ENCODE peak calls at places on chromosome 20, in ten cellular contexts. L is activated T-helper 2 cell treated with anti-CD3 and anti-CD28 coated beads, Interferon-gamma antibody, Interleukin-2, Interleukin-4, amounts not matched to agents 10 μg/mL and 5 μg/mL and 100 μg/mL, durations not matched to agents 14 hours and 24 hours and 36 hours; I is stimulated activated CD8-positive, alpha-beta memory T cell treated with anti-CD3 and anti-CD28 coated beads, Interleukin-15, amount 100 ng/mL, for 1 hour; E is breast epithelium; V is CD4-positive, alpha-beta T cell; T is NCI-H1092 treated with DMSO at 0.1 percent for 48 hours; C is MCF 10A; O is stimulated activated CD4-positive, alpha-beta T cell treated with anti-CD3 and anti-CD28 coated beads, Interleukin-15, amount 100 ng/mL, for 24 hours; W is A549; H is activated naive CD4-positive, alpha-beta T cell treated with anti-CD3 and anti-CD28 coated beads, Interleukin-2, amount 10 ng/mL, durations not matched to agents 7 days and 5 days. P is an unnamed sample.

GRCh38 chr20:3732327-3733118 is at the start of gene HSPA12B:
- DNase-seq in H (no peak), O (no peak), I (no peak), T (no peak), E (no peak), C (no peak), L (no peak), V (no peak), W (no peak), P (no peak)

GRCh38 chr20:4666001-4666470 is 55.7 kb upstream of the PRND start:
- DNase-seq in W (no peak), C (peak), I (peak), V (peak), E (no peak), T (no peak), H (peak), O (peak), L (peak), P (no peak)

GRCh38 chr20:51014797-51015722 is 7.8 kb downstream of the KCNG1 start:
- DNase-seq in T (peak), L (no peak), I (no peak), O (peak), W (peak), V (no peak), H (peak), C (peak), E (no peak), P (no peak)

GRCh38 chr20:43691928-43692524 is 25.1 kb downstream of the MYBL2 start:
- DNase-seq in H (peak), C (peak), I (peak), T (peak), L (peak), W (peak), V (peak), E (no peak), O (peak), P (no peak)

GRCh38 chr20:62596921-62597320 is 45.4 kb upstream of the SLCO4A1 start:
- DNase-seq in C (no peak), V (no peak), W (no peak), T (no peak), I (no peak), L (no peak), O (no peak), H (no peak), E (no peak), P (no peak)

GRCh38 chr20:50163570-50164317 is 10.2 kb upstream of the PEDS1 start:
- DNase-seq in W (no peak), O (no peak), V (no peak), C (peak), E (no peak), H (no peak), T (no peak), L (no peak), I (no peak), P (no peak)

GRCh38 chr20:18164356-18164755 is 26.7 kb downstream of the KAT14 start:
- DNase-seq in H (no peak), I (no peak), E (no peak), L (no peak), T (no peak), V (no peak), C (peak), W (no peak), O (no peak), P (no peak)

GRCh38 chr20:37866051-37866450 is 36.9 kb upstream of the VSTM2L start:
- DNase-seq in C (no peak), O (no peak), T (no peak), V (no peak), I (no peak), L (no peak), E (no peak), W (no peak), H (no peak), P (no peak)

GRCh38 chr20:58880994-58881752 is 28.7 kb downstream of the GNAS start:
- DNase-seq in I (no peak), O (no peak), C (peak), H (peak), E (no peak), L (no peak), W (no peak), T (no peak), V (no peak), P (no peak)

GRCh38 chr20:62816031-62816878 is 595 bp upstream of the COL9A3 start:
- DNase-seq in L (no peak), C (no peak), W (no peak), T (no peak), H (no peak), I (no peak), O (no peak), E (no peak), V (no peak), P (no peak)

GRCh38 chr20:52975024-52975732 is 3.0 kb downstream of the TSHZ2 start:
- DNase-seq in W (no peak), O (peak), V (peak), E (no peak), L (no peak), T (peak), I (no peak), C (no peak), H (no peak), P (no peak)

GRCh38 chr20:63159826-63160640 is 55.9 kb downstream of the YTHDF1 start:
- DNase-seq in T (no peak), L (no peak), O (no peak), E (no peak), I (no peak), C (no peak), W (no peak), H (no peak), V (no peak), P (no peak)

GRCh38 chr20:48339147-48339985 is 488.4 kb downstream of the PREX1 start:
- DNase-seq in T (no peak), O (no peak), W (peak), L (no peak), H (no peak), V (no peak), C (peak), I (no peak), E (no peak), P (no peak)

GRCh38 chr20:49747707-49748524 is 34.2 kb upstream of the B4GALT5 start:
- DNase-seq in L (no peak), T (no peak), W (no peak), E (peak), C (peak), O (no peak), I (no peak), H (no peak), V (no peak), P (no peak)

GRCh38 chr20:37323985-37324384 is 22.0 kb upstream of the SRC start:
- DNase-seq in V (no peak), C (no peak), O (no peak), E (no peak), W (no peak), L (no peak), T (no peak), I (no peak), H (no peak), P (no peak)

GRCh38 chr20:35616465-35617396 is 1.1 kb downstream of the SPAG4 start:
- DNase-seq in T (peak), I (no peak), L (peak), W (peak), V (peak), O (peak), H (peak), C (peak), E (peak), P (peak)

GRCh38 chr20:50580016-50580747 is 70.0 kb downstream of the PTPN1 start:
- DNase-seq in O (peak), T (peak), W (peak), V (peak), I (no peak), H (peak), L (no peak), C (peak), E (no peak), P (no peak)

GRCh38 chr20:62020935-62021701 is 44.6 kb downstream of the TAF4 start:
- DNase-seq in O (no peak), C (no peak), H (no peak), W (no peak), T (peak), I (no peak), E (no peak), V (no peak), L (no peak), P (no peak)

GRCh38 chr20:4606046-4606445 is 115.7 kb upstream of the PRND start:
- DNase-seq in E (no peak), C (no peak), V (no peak), T (no peak), I (no peak), L (no peak), W (no peak), O (no peak), H (no peak), P (no peak)

GRCh38 chr20:46998497-46999190 is 104.0 kb downstream of the EYA2 start:
- DNase-seq in O (no peak), W (no peak), T (no peak), L (no peak), H (no peak), I (no peak), E (no peak), V (no peak), C (no peak), P (no peak)

GRCh38 chr20:39269031-39269461 is 306.9 kb downstream of the DHX35 start:
- DNase-seq in C (peak), L (peak), V (no peak), E (peak), I (no peak), H (peak), W (peak), O (peak), T (peak), P (no peak)

GRCh38 chr20:17491488-17491887 is 39.7 kb downstream of the BFSP1 start:
- DNase-seq in E (no peak), C (no peak), W (no peak), I (no peak), T (no peak), H (no peak), V (no peak), L (no peak), O (no peak), P (no peak)

GRCh38 chr20:35604444-35604750 is 11.2 kb upstream of the SPAG4 start:
- DNase-seq in L (no peak), E (peak), V (no peak), O (no peak), T (no peak), C (peak), W (no peak), H (peak), I (no peak), P (no peak)

GRCh38 chr20:63890201-63890576 is 4.7 kb upstream of the DNAJC5 start:
- DNase-seq in I (no peak), H (no peak), O (no peak), T (no peak), V (no peak), C (no peak), L (no peak), E (no peak), W (no peak), P (no peak)

GRCh38 chr20:539848-540247 is 3.7 kb downstream of the CSNK2A1 start:
- DNase-seq in E (no peak), L (no peak), W (no peak), H (no peak), O (no peak), C (peak), I (no peak), T (no peak), V (no peak), P (no peak)

GRCh38 chr20:10578607-10579006 is 95.2 kb downstream of the JAG1 start:
- DNase-seq in H (no peak), W (no peak), L (no peak), I (no peak), T (no peak), C (peak), O (no peak), E (no peak), V (no peak), P (no peak)

GRCh38 chr20:49699200-49699992 is 14.3 kb downstream of the B4GALT5 start:
- DNase-seq in C (peak), L (no peak), E (no peak), T (no peak), I (no peak), H (no peak), O (peak), W (peak), V (no peak), P (no peak)

GRCh38 chr20:2283706-2284423 is 11.9 kb upstream of the TGM3 start:
- DNase-seq in W (no peak), L (no peak), T (no peak), E (no peak), C (peak), V (no peak), H (no peak), O (no peak), I (no peak), P (no peak)

GRCh38 chr20:20322912-20323311 is 45.0 kb upstream of the INSM1 start:
- DNase-seq in W (no peak), I (no peak), L (no peak), T (no peak), O (no peak), H (no peak), E (no peak), C (no peak), V (no peak), P (no peak)

GRCh38 chr20:47350181-47350550 is 6.3 kb downstream of the ZMYND8 start:
- DNase-seq in C (no peak), E (no peak), H (no peak), O (no peak), W (no peak), V (no peak), I (no peak), L (no peak), T (no peak), P (no peak)

GRCh38 chr20:9145142-9145541 is 76.3 kb downstream of the PLCB4 start:
- DNase-seq in L (no peak), W (no peak), O (no peak), I (no peak), V (no peak), C (no peak), E (no peak), T (no peak), H (no peak), P (no peak)

GRCh38 chr20:14958626-14959025 is 621.2 kb upstream of the FLRT3 start:
- DNase-seq in W (no peak), E (no peak), O (no peak), V (no peak), C (no peak), H (no peak), L (no peak), T (no peak), I (no peak), P (no peak)

GRCh38 chr20:57076202-57076651 is 190.2 kb downstream of the BMP7 start:
- DNase-seq in O (no peak), C (peak), L (no peak), H (no peak), E (no peak), T (no peak), W (no peak), V (no peak), I (no peak), P (no peak)

GRCh38 chr20:21136015-21136732 is 10.3 kb downstream of the KIZ start:
- DNase-seq in E (no peak), O (no peak), L (no peak), C (no peak), H (no peak), V (no peak), T (no peak), I (no peak), W (no peak), P (no peak)

GRCh38 chr20:36624068-36624813 is 18.7 kb downstream of the RAB5IF start:
- DNase-seq in T (no peak), C (no peak), I (no peak), H (no peak), E (no peak), L (no peak), O (no peak), W (no peak), V (no peak), P (no peak)

GRCh38 chr20:47188540-47188939 is 168.0 kb downstream of the ZMYND8 start:
- DNase-seq in L (no peak), V (no peak), W (no peak), I (no peak), E (no peak), O (no peak), C (no peak), H (no peak), T (no peak), P (no peak)

GRCh38 chr20:31896049-31896448 is 25.6 kb downstream of the TTLL9 start:
- DNase-seq in L (no peak), H (no peak), E (no peak), C (no peak), T (no peak), O (no peak), I (no peak), V (no peak), W (no peak), P (no peak)

GRCh38 chr20:64165866-64166600 is 1.8 kb downstream of the MYT1 start:
- DNase-seq in L (no peak), C (no peak), W (no peak), H (no peak), T (no peak), V (no peak), E (no peak), I (no peak), O (no peak), P (no peak)